ENCODE peak calls at places on chromosomes 13 and 19, in seven cellular contexts. L is Ammon's horn; O is stimulated activated naive CD8-positive, alpha-beta T cell treated with anti-CD3 and anti-CD28 coated beads, Interleukin-15, Interleukin-2, amounts not matched to agents 100 U/mL and 50 U/mL, for 24 hours; E is fibroblast of the aortic adventitia; J is lung; M is mesothelial cell of epicardium; T is NCI-H524. C is an unnamed sample.

GRCh38 chr13:30766234-30766633 is 30.9 kb downstream of the ALOX5AP start:
- DNase-seq in L (no peak), O (no peak), E (no peak), J (no peak), M (no peak), T (no peak), C (no peak)

GRCh38 chr19:3186377-3186688 is 603 bp downstream of the NCLN start:
- DNase-seq in L (no peak), O (no peak), E (no peak), J (no peak), M (no peak), T (peak), C (no peak)

GRCh38 chr19:46297700-46298476 is 1.0 kb downstream of the HIF3A start:
- DNase-seq in L (peak), O (no peak), E (peak), J (peak), M (no peak), T (peak), C (peak)

GRCh38 chr13:99265162-99265822 is 7.1 kb upstream of the GPR18 start:
- DNase-seq in L (no peak), O (no peak), E (no peak), J (no peak), M (no peak), T (no peak), C (no peak)

GRCh38 chr19:2422951-2423880 is 4.2 kb downstream of the TIMM13 start:
- DNase-seq in L (peak), O (no peak), E (no peak), J (no peak), M (no peak), T (peak), C (no peak)

GRCh38 chr19:6103217-6103644 is 7.1 kb downstream of the RFX2 start:
- DNase-seq in L (no peak), O (no peak), E (peak), J (peak), M (no peak), T (no peak), C (no peak)

GRCh38 chr13:30466841-30467252 is 1.1 kb upstream of the HMGB1 start:
- DNase-seq in L (no peak), O (no peak), E (no peak), J (no peak), M (no peak), T (peak), C (no peak)

GRCh38 chr13:107977175-107977574 is 238.2 kb downstream of the LIG4 start:
- DNase-seq in L (no peak), O (no peak), E (no peak), J (no peak), M (no peak), T (peak), C (no peak)

GRCh38 chr19:47776568-47776967 is 1.9 kb upstream of the SELENOW start:
- DNase-seq in L (no peak), O (no peak), E (no peak), J (no peak), M (no peak), T (no peak), C (peak)

GRCh38 chr19:35040826-35041547 is 534 bp upstream of the HPN start:
- DNase-seq in L (peak), O (peak), E (peak), J (peak), M (no peak), T (no peak), C (peak)

GRCh38 chr19:14556662-14557188 is 15.1 kb downstream of the NDUFB7 start:
- DNase-seq in L (peak), O (peak), E (peak), J (peak), M (peak), T (peak), C (peak)

GRCh38 chr19:38842439-38843174 is 7.2 kb downstream of the HNRNPL start:
- DNase-seq in L (peak), O (peak), E (no peak), J (no peak), M (no peak), T (no peak), C (no peak)

GRCh38 chr19:33938821-33939220 is 142.2 kb downstream of the KCTD15 start:
- DNase-seq in L (no peak), O (no peak), E (no peak), J (peak), M (no peak), T (no peak), C (no peak)

GRCh38 chr13:51729853-51730553 is 74.0 kb downstream of the DHRS12 start:
- DNase-seq in L (no peak), O (peak), E (peak), J (no peak), M (no peak), T (no peak), C (no peak)

GRCh38 chr19:49870309-49870901 is 3.0 kb upstream of the PNKP start:
- DNase-seq in L (no peak), O (no peak), E (no peak), J (no peak), M (no peak), T (no peak), C (no peak)

GRCh38 chr13:24459234-24459633 is 53.3 kb downstream of the PARP4 start:
- DNase-seq in L (no peak), O (no peak), E (peak), J (no peak), M (no peak), T (no peak), C (no peak)

GRCh38 chr19:15015946-15016542 is 33.2 kb upstream of the CASP14 start:
- DNase-seq in L (no peak), O (peak), E (no peak), J (no peak), M (no peak), T (no peak), C (no peak)

GRCh38 chr19:13150919-13151604 is 851 bp downstream of the IER2 start:
- DNase-seq in L (no peak), O (peak), E (no peak), J (peak), M (peak), T (peak), C (no peak)

GRCh38 chr13:20870829-20871228 is 31.7 kb downstream of the XPO4 start:
- DNase-seq in L (no peak), O (no peak), E (no peak), J (no peak), M (no peak), T (no peak), C (no peak)

GRCh38 chr13:101397742-101398141 is 18.6 kb downstream of the NALCN start:
- DNase-seq in L (no peak), O (no peak), E (peak), J (no peak), M (no peak), T (no peak), C (no peak)

GRCh38 chr13:27830010-27830409 is 37.7 kb downstream of the GSX1 start:
- DNase-seq in L (no peak), O (peak), E (peak), J (peak), M (peak), T (peak), C (peak)

GRCh38 chr19:57028804-57029525 is 90.8 kb upstream of the USP29 start:
- DNase-seq in L (no peak), O (no peak), E (no peak), J (no peak), M (no peak), T (no peak), C (no peak)

C was measured in midbrain.